ENCODE peak calls at places on chromosomes 11 and 22, in four cellular contexts. S is heart right ventricle, A is fibroblast of pulmonary artery, Q is pancreas. C is an unnamed sample.
A peak's percentile ranks its signal among the peaks of the same experiment; 100 is the strongest.

GRCh38 chr11:10581481-10582019 is 13.1 kb upstream of the LYVE1 start:
- DNase-seq in S (peak; percentile 33), A (peak; percentile 30), Q (peak; percentile 28), C (no peak)

GRCh38 chr11:44961894-44962293 is 11.2 kb upstream of the TP53I11 start:
- DNase-seq in S (no peak), A (no peak), Q (no peak), C (no peak)

GRCh38 chr11:38274031-38274430 is 1676.0 kb upstream of the RAG2 start:
- DNase-seq in S (no peak), A (peak; percentile 3), Q (no peak), C (no peak)

GRCh38 chr22:29146101-29146560 is 59.6 kb upstream of the EMID1 start:
- DNase-seq in S (no peak), A (no peak), Q (no peak), C (no peak)

GRCh38 chr11:58142781-58143180 is 17.5 kb upstream of the OR9I1 start:
- DNase-seq in S (no peak), A (no peak), Q (no peak), C (no peak)

GRCh38 chr22:21948390-21948789 is 4.3 kb downstream of the PPM1F start:
- DNase-seq in S (no peak), A (no peak), Q (no peak), C (no peak)

GRCh38 chr11:130549393-130549999 is 101.1 kb downstream of the ADAMTS15 start:
- DNase-seq in S (no peak), A (peak; percentile 33), Q (no peak), C (peak; percentile 19)

GRCh38 chr11:43376594-43376993 is 17.9 kb downstream of the TTC17 start:
- DNase-seq in S (no peak), A (peak; percentile 81), Q (no peak), C (peak; percentile 88)

GRCh38 chr11:121207485-121208115 is 85.0 kb upstream of the SC5D start:
- DNase-seq in S (no peak), A (peak; percentile 17), Q (no peak), C (no peak)
- H3K4me3 ChIP-seq in S (no peak overlapping the region), A (no peak overlapping the region), Q (no peak overlapping the region), C (no peak overlapping the region)

DNA sequence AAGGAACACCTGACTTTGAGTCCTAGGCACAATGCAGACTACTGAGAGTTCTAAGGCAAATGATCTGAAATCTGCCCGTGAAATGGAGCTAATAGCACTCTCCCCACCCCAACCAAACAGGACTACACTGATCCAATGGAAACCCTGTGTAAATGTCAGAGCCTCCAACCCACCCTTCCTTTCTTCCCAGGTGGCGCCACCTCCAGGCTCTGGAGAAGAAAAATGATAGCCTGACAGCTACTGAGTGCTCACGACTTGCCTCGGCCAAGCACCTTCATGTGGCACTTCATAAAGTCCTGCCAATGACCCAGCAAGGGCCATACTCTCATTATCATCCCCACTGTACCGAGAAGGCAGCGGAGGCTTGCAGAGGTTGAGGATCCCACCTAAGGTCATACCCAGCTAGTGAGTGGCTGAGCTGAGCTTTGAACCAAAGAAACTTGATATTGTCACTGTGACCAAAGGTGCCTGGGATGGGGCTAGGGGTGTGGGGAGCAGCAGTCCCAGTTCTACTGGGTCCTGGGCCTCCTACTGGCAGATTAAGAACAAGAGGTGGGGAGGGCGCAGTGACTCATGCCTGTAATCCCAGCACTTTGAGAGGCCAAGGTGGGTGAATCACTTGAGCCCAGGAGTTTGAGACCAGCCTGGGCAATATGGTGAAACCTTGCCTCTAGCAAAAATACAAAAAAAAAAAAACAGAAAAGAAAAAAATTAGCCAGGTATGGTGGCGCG is 20.5 kb downstream of the TST start:
- DNase-seq in S (no peak), A (no peak), Q (no peak), C (peak; percentile 30)
- TF ChIP-seq CTCF in S (no peak), A (no peak), Q (no peak), C (no peak)

GRCh38 chr11:65855927-65856363 is 2.0 kb downstream of the CFL1 start:
- DNase-seq in S (no peak), A (no peak), Q (no peak), C (no peak)

GRCh38 chr11:65853249-65853979 is 4.6 kb downstream of the CFL1 start:
- DNase-seq in S (no peak), A (no peak), Q (no peak), C (no peak)

GRCh38 chr11:65854161-65854592 is 3.8 kb downstream of the CFL1 start:
- DNase-seq in S (no peak), A (no peak), Q (no peak), C (no peak)

GRCh38 chr11:65856689-65857499 is 1.1 kb downstream of the CFL1 start:
- DNase-seq in S (peak; percentile 87), A (peak; percentile 62), Q (peak; percentile 84), C (peak; percentile 84)

DNA sequence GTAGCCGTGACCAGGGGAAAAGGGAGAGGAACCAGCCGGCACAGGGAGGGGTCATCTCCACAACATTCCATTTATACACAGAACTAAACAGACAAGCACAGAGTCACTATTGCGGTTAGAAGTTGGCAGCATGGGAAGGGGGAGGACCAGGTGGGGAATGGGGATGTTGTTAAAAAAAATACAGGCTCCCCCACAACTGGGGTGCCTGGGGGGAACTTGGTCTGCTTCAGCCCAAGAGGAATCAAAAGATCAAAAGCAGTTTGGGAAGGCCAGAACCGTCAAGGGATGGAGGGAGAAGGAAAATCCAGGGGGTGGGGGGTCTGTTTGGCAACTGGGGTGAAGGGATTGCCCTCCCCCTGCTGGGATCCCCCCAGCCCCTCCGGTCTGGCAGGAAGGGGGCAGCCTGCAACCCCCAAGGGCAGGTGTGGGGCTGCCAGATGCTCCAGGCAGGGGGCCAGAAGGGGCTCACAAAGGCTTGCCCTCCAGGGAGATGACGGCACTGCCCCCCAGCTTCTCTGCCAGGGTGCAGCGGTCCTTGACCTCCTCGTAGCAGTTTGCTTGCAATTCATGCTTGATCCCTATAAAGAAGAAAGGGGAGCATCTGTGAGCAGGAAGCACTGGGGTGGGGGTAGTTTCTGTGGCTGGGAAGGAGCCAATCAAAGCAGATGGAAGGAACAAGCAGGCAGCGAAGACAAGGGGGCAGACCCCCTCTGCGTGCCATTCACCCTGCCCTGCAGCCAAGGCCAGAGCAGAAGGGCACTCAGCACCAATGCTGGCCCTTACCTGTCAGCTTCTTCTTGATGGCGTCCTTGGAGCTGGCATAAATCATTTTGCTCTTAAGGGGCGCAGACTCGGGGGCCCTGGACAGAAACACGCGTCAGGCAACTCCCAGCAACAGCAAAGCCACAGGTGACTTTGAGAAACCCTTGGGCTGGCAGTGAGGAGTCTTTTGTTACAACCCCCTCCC is 2.8 kb downstream of the CFL1 start:
- DNase-seq in S (no peak), A (no peak), Q (no peak), C (no peak)
- H3K4me3 ChIP-seq in S (no peak overlapping the region), A (peak overlapping the region; percentile 96), Q (no peak overlapping the region), C (peak overlapping the region; percentile 95)

DNA sequence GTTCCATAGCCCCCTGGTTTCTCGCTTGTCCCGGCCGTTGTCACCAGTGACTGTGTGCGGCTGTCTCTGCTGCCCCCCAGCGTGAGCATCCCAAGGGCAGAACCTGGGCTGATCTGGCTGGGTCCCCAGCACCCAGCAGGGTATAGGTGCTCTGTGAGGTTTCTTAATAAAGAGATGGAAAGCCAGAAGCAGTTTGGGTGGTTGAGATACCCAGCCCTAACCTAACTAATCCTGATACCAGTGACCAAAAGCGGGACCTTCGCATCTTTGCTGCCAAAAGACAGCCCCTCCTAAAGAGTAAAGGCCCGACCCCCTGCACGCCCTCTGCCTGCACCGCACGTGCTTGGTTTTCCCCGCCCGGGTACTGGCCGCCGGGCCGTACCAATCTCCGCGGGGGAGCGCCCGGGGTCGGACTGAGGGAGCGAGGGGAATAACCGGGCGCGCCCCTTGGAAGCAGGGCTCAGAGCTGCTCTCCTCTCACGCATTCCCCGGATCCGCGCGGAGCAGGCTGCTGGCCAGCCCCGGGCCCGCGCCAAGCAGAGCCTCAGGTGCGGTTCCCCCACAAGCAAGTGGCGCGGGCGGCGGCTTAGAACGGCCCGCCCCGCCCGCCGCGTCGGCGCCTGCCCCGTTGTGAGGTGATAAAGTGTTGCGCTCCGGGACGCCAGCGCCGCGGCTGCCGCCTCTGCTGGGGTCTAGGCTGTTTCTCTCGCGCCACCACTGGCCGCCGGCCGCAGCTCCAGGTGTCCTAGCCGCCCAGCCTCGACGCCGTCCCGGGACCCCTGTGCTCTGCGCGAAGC is at the start of gene DGAT2:
- DNase-seq in S (peak; percentile 70), A (peak; percentile 60), Q (peak; percentile 62), C (peak; percentile 76)
- TF ChIP-seq CTCF in S (peak; percentile 26), A (no peak), Q (no peak), C (no peak)

GRCh38 chr22:40819741-40820140 is 595 bp upstream of the SLC25A17 start:
- DNase-seq in S (no peak), A (peak; percentile 49), Q (no peak), C (peak; percentile 41)
- H3K4me3 ChIP-seq in S (peak overlapping the region; percentile 98), A (peak overlapping the region; percentile 99), Q (peak overlapping the region; percentile 95), C (peak overlapping the region; percentile 95)

DNA sequence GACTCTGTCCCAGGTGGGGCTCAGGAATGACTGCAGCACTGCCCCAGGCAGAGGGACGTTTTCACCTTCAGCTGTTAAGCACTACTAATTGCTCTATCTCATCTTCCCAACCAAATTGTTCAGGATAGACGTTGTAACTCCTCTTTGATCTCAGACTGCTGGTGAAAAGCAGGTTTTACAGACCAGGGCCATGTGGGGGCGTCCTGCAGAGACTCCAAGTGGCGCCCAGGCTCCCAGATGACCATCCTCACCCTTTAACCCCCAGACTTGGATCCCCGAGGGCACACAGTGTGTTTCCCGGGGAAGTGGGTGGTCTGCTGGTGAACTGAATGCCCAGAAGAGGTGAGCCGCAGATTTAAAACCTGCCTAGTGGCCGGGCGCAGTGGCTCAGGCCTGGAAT is 23.9 kb downstream of the FADD start:
- DNase-seq in S (no peak), A (no peak), Q (no peak), C (no peak)
- TF ChIP-seq CTCF in S (peak; percentile 13), A (peak; percentile 22), Q (no peak), C (peak; percentile 33)

DNA sequence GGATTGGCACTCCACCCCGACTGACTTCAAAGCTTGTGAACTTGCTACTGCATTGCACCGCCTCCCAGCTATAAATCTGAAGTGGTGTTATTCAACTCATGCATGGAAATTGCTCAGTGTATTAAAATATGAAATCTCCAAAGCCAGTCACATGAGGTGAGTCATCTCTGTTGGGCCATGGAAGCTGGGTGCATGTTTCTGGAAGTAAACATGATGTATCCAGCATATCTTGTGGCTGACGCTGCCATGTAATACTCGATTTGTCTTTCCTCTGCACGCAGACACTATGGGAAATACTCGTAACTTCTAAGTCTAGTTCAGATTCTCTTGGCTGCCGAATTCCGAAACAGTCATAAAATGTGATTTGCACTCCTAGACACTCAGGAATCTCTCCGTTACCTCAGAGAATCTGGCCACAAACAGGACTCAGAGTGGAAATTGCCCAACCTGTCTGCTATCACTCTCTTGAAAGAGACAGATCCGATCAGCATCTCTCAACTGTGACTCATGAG is 154.9 kb upstream of the MPPED2 start:
- DNase-seq in S (no peak), A (peak; percentile 29), Q (no peak), C (peak; percentile 1)
- H3K4me3 ChIP-seq in S (no peak overlapping the region), A (no peak overlapping the region), Q (no peak overlapping the region), C (no peak overlapping the region)

GRCh38 chr11:3169235-3169951 is 4.3 kb upstream of the OSBPL5 start:
- DNase-seq in S (peak; percentile 62), A (peak; percentile 77), Q (peak; percentile 39), C (peak; percentile 81)
- TF ChIP-seq CTCF in S (no peak), A (peak; percentile 12), Q (no peak), C (peak; percentile 1)

GRCh38 chr11:120254788-120255518 is 15.0 kb downstream of the POU2F3 start:
- DNase-seq in S (no peak), A (no peak), Q (no peak), C (no peak)
- H3K4me3 ChIP-seq in S (no peak overlapping the region), A (no peak overlapping the region), Q (no peak overlapping the region), C (no peak overlapping the region)